ENCODE peak calls at places on chromosomes 2 and 18, in five cellular contexts. P, G, W, B and J are unnamed samples.
A peak's percentile ranks its signal among the peaks of the same experiment; 100 is the strongest.

GRCh38 chr18:13241083-13241892 is 22.7 kb downstream of the LDLRAD4 start:
- DNase-seq in P (no peak), G (no peak), W (no peak), B (peak; percentile 80), J (no peak)

GRCh38 chr2:17719562-17720371 is 33.8 kb downstream of the SMC6 start:
- DNase-seq in P (no peak), G (peak; percentile 16), W (no peak), B (no peak), J (peak; percentile 33)

GRCh38 chr2:46971914-46972313 is 56.3 kb upstream of the MCFD2 start:
- DNase-seq in P (no peak), G (no peak), W (no peak), B (no peak), J (no peak)

GRCh38 chr2:189517847-189518535 is 62.6 kb downstream of the SLC40A1 start:
- DNase-seq in P (no peak), G (no peak), W (no peak), B (no peak), J (no peak)

GRCh38 chr18:50832754-50833153 is 12.9 kb upstream of the MRO start:
- DNase-seq in P (peak; percentile 29), G (no peak), W (no peak), B (no peak), J (no peak)

GRCh38 chr2:23135481-23136100 is 249.4 kb upstream of the KLHL29 start:
- DNase-seq in P (no peak), G (no peak), W (no peak), B (no peak), J (no peak)

GRCh38 chr2:241047253-241048010 is 49.0 kb downstream of the SNED1 start:
- DNase-seq in P (no peak), G (no peak), W (no peak), B (no peak), J (no peak)

GRCh38 chr2:31888550-31888949 is 122.3 kb downstream of the MEMO1 start:
- DNase-seq in P (no peak), G (no peak), W (no peak), B (no peak), J (no peak)

GRCh38 chr18:75253784-75254183 is 43.2 kb downstream of the TSHZ1 start:
- DNase-seq in P (no peak), G (no peak), W (no peak), B (no peak), J (no peak)

GRCh38 chr2:568639-568963 is 108.6 kb downstream of the TMEM18 start:
- DNase-seq in P (no peak), G (no peak), W (no peak), B (no peak), J (no peak)